ENCODE peak calls at places on chromosomes 5 and 9, in six cellular contexts. One of them, this sample, is unnamed.

GRCh38 chr9:97480749-97481148 is 20.7 kb upstream of the TMOD1 start:
- DNase-seq in uterus: no peak
- DNase-seq in right lobe of liver: no peak
- DNase-seq in neural progenitor cell: no peak
- DNase-seq in breast epithelium: no peak
- DNase-seq in Peyer's patch: no peak
- DNase-seq in this sample: no peak

GRCh38 chr9:68698943-68699509 is 6.0 kb upstream of the PIP5K1B start:
- DNase-seq in uterus: no peak
- DNase-seq in right lobe of liver: no peak
- DNase-seq in neural progenitor cell: no peak
- DNase-seq in breast epithelium: no peak
- DNase-seq in Peyer's patch: no peak
- DNase-seq in this sample: no peak

GRCh38 chr5:218457-219289 is 553 bp downstream of the SDHA start:
- DNase-seq in uterus: peak
- DNase-seq in right lobe of liver: peak
- DNase-seq in neural progenitor cell: peak
- DNase-seq in breast epithelium: no peak
- DNase-seq in Peyer's patch: peak
- DNase-seq in this sample: no peak

GRCh38 chr5:169753795-169754194 is 116.7 kb downstream of the DOCK2 start:
- DNase-seq in uterus: no peak
- DNase-seq in right lobe of liver: no peak
- DNase-seq in neural progenitor cell: no peak
- DNase-seq in breast epithelium: peak
- DNase-seq in Peyer's patch: no peak
- DNase-seq in this sample: no peak

GRCh38 chr9:6014668-6015270 is 655 bp downstream of the RANBP6 start:
- DNase-seq in uterus: no peak
- DNase-seq in right lobe of liver: no peak
- DNase-seq in neural progenitor cell: no peak
- DNase-seq in breast epithelium: no peak
- DNase-seq in Peyer's patch: no peak
- DNase-seq in this sample: no peak

GRCh38 chr9:7129391-7129790 is 371.6 kb downstream of the KDM4C start:
- DNase-seq in uterus: no peak
- DNase-seq in right lobe of liver: no peak
- DNase-seq in neural progenitor cell: no peak
- DNase-seq in breast epithelium: no peak
- DNase-seq in Peyer's patch: no peak
- DNase-seq in this sample: peak

GRCh38 chr5:32388429-32389111 is 56.0 kb downstream of the ZFR start:
- DNase-seq in uterus: no peak
- DNase-seq in right lobe of liver: no peak
- DNase-seq in neural progenitor cell: no peak
- DNase-seq in breast epithelium: no peak
- DNase-seq in Peyer's patch: no peak
- DNase-seq in this sample: no peak

GRCh38 chr9:92406506-92406905 is 2.1 kb upstream of the OGN start:
- DNase-seq in uterus: no peak
- DNase-seq in right lobe of liver: peak
- DNase-seq in neural progenitor cell: no peak
- DNase-seq in breast epithelium: no peak
- DNase-seq in Peyer's patch: peak
- DNase-seq in this sample: no peak

GRCh38 chr9:6049798-6050197 is 34.4 kb upstream of the RANBP6 start:
- DNase-seq in uterus: no peak
- DNase-seq in right lobe of liver: no peak
- DNase-seq in neural progenitor cell: no peak
- DNase-seq in breast epithelium: no peak
- DNase-seq in Peyer's patch: no peak
- DNase-seq in this sample: no peak

GRCh38 chr5:137265457-137265856 is 233.7 kb downstream of the SPOCK1 start:
- DNase-seq in uterus: no peak
- DNase-seq in right lobe of liver: no peak
- DNase-seq in neural progenitor cell: no peak
- DNase-seq in breast epithelium: no peak
- DNase-seq in Peyer's patch: no peak
- DNase-seq in this sample: no peak

GRCh38 chr5:59157001-59157527 is 574.2 kb downstream of the RAB3C start:
- DNase-seq in uterus: no peak
- DNase-seq in right lobe of liver: no peak
- DNase-seq in neural progenitor cell: no peak
- DNase-seq in breast epithelium: no peak
- DNase-seq in Peyer's patch: no peak
- DNase-seq in this sample: no peak

GRCh38 chr9:70587143-70587710 is 172.8 kb upstream of the KLF9 start:
- DNase-seq in uterus: peak
- DNase-seq in right lobe of liver: no peak
- DNase-seq in neural progenitor cell: no peak
- DNase-seq in breast epithelium: no peak
- DNase-seq in Peyer's patch: no peak
- DNase-seq in this sample: no peak

GRCh38 chr9:132647355-132647754 is 22.4 kb downstream of the DDX31 start:
- DNase-seq in uterus: no peak
- DNase-seq in right lobe of liver: no peak
- DNase-seq in neural progenitor cell: no peak
- DNase-seq in breast epithelium: no peak
- DNase-seq in Peyer's patch: no peak
- DNase-seq in this sample: no peak

GRCh38 chr9:3794005-3794404 is 268.2 kb upstream of the RFX3 start:
- DNase-seq in uterus: no peak
- DNase-seq in right lobe of liver: no peak
- DNase-seq in neural progenitor cell: peak
- DNase-seq in breast epithelium: no peak
- DNase-seq in Peyer's patch: no peak
- DNase-seq in this sample: peak

GRCh38 chr9:126147620-126148522 is 178.8 kb upstream of the MVB12B start:
- DNase-seq in uterus: no peak
- DNase-seq in right lobe of liver: peak
- DNase-seq in neural progenitor cell: no peak
- DNase-seq in breast epithelium: no peak
- DNase-seq in Peyer's patch: no peak
- DNase-seq in this sample: no peak

GRCh38 chr9:23830949-23831730 is 5.1 kb upstream of the ELAVL2 start:
- DNase-seq in uterus: no peak
- DNase-seq in right lobe of liver: no peak
- DNase-seq in neural progenitor cell: peak
- DNase-seq in breast epithelium: no peak
- DNase-seq in Peyer's patch: no peak
- DNase-seq in this sample: no peak

GRCh38 chr5:95711501-95712346 is 19.4 kb upstream of the RHOBTB3 start:
- DNase-seq in uterus: no peak
- DNase-seq in right lobe of liver: no peak
- DNase-seq in neural progenitor cell: peak
- DNase-seq in breast epithelium: no peak
- DNase-seq in Peyer's patch: no peak
- DNase-seq in this sample: no peak

GRCh38 chr5:135986891-135987401 is 32.2 kb upstream of the LECT2 start:
- DNase-seq in uterus: no peak
- DNase-seq in right lobe of liver: no peak
- DNase-seq in neural progenitor cell: no peak
- DNase-seq in breast epithelium: no peak
- DNase-seq in Peyer's patch: no peak
- DNase-seq in this sample: no peak

GRCh38 chr9:120761011-120761410 is 32.2 kb downstream of the FBXW2 start:
- DNase-seq in uterus: no peak
- DNase-seq in right lobe of liver: no peak
- DNase-seq in neural progenitor cell: no peak
- DNase-seq in breast epithelium: no peak
- DNase-seq in Peyer's patch: no peak
- DNase-seq in this sample: no peak

GRCh38 chr9:84170521-84171141 is 169.9 kb downstream of the SLC28A3 start:
- DNase-seq in uterus: peak
- DNase-seq in right lobe of liver: no peak
- DNase-seq in neural progenitor cell: peak
- DNase-seq in breast epithelium: peak
- DNase-seq in Peyer's patch: peak
- DNase-seq in this sample: no peak

GRCh38 chr5:38994329-38994927 is 79.8 kb downstream of the RICTOR start:
- DNase-seq in uterus: peak
- DNase-seq in right lobe of liver: peak
- DNase-seq in neural progenitor cell: peak
- DNase-seq in breast epithelium: no peak
- DNase-seq in Peyer's patch: no peak
- DNase-seq in this sample: peak

GRCh38 chr9:112556497-112557085 is 70.0 kb downstream of the KIAA1958 start:
- DNase-seq in uterus: no peak
- DNase-seq in right lobe of liver: no peak
- DNase-seq in neural progenitor cell: no peak
- DNase-seq in breast epithelium: no peak
- DNase-seq in Peyer's patch: no peak
- DNase-seq in this sample: no peak

GRCh38 chr5:994821-995220 is 13.8 kb upstream of the NKD2 start:
- DNase-seq in uterus: no peak
- DNase-seq in right lobe of liver: no peak
- DNase-seq in neural progenitor cell: no peak
- DNase-seq in breast epithelium: peak
- DNase-seq in Peyer's patch: no peak
- DNase-seq in this sample: no peak

GRCh38 chr5:43582082-43583005 is 20.6 kb upstream of the NNT start:
- DNase-seq in uterus: no peak
- DNase-seq in right lobe of liver: no peak
- DNase-seq in neural progenitor cell: no peak
- DNase-seq in breast epithelium: no peak
- DNase-seq in Peyer's patch: no peak
- DNase-seq in this sample: no peak

GRCh38 chr9:19232117-19232829 is 1.8 kb downstream of the DENND4C start:
- DNase-seq in uterus: no peak
- DNase-seq in right lobe of liver: no peak
- DNase-seq in neural progenitor cell: no peak
- DNase-seq in breast epithelium: no peak
- DNase-seq in Peyer's patch: no peak
- DNase-seq in this sample: no peak

GRCh38 chr5:128062172-128062746 is 21.3 kb upstream of the SLC12A2 start:
- DNase-seq in uterus: no peak
- DNase-seq in right lobe of liver: no peak
- DNase-seq in neural progenitor cell: no peak
- DNase-seq in breast epithelium: no peak
- DNase-seq in Peyer's patch: no peak
- DNase-seq in this sample: no peak

GRCh38 chr5:6899215-6899614 is 186.0 kb downstream of the TENT4A start:
- DNase-seq in uterus: no peak
- DNase-seq in right lobe of liver: no peak
- DNase-seq in neural progenitor cell: no peak
- DNase-seq in breast epithelium: peak
- DNase-seq in Peyer's patch: no peak
- DNase-seq in this sample: no peak

GRCh38 chr5:56233230-56233629 is at the start of gene ANKRD55:
- DNase-seq in uterus: no peak
- DNase-seq in right lobe of liver: no peak
- DNase-seq in neural progenitor cell: no peak
- DNase-seq in breast epithelium: no peak
- DNase-seq in Peyer's patch: no peak
- DNase-seq in this sample: no peak

GRCh38 chr5:165996484-165996883 is 2295.0 kb upstream of the WWC1 start:
- DNase-seq in uterus: no peak
- DNase-seq in right lobe of liver: no peak
- DNase-seq in neural progenitor cell: peak
- DNase-seq in breast epithelium: no peak
- DNase-seq in Peyer's patch: no peak
- DNase-seq in this sample: no peak
- H3K4me3 ChIP-seq in uterus: no peak
- H3K4me3 ChIP-seq in right lobe of liver: no peak
- H3K4me3 ChIP-seq in neural progenitor cell: no peak
- H3K4me3 ChIP-seq in breast epithelium: no peak
- H3K4me3 ChIP-seq in Peyer's patch: no peak
- H3K4me3 ChIP-seq in this sample: no peak

GRCh38 chr5:88659529-88660325 is 223.3 kb downstream of the MEF2C start:
- DNase-seq in uterus: no peak
- DNase-seq in right lobe of liver: no peak
- DNase-seq in neural progenitor cell: peak
- DNase-seq in breast epithelium: no peak
- DNase-seq in Peyer's patch: no peak
- DNase-seq in this sample: no peak
- H3K27ac ChIP-seq in uterus: no peak
- H3K27ac ChIP-seq in right lobe of liver: no peak
- H3K27ac ChIP-seq in neural progenitor cell: no peak
- H3K27ac ChIP-seq in breast epithelium: no peak
- H3K27ac ChIP-seq in Peyer's patch: no peak
- H3K27ac ChIP-seq in this sample: no peak

GRCh38 chr9:137134191-137134590 is 4.8 kb upstream of the GRIN1 start:
- DNase-seq in uterus: no peak
- DNase-seq in right lobe of liver: no peak
- DNase-seq in neural progenitor cell: no peak
- DNase-seq in breast epithelium: no peak
- DNase-seq in Peyer's patch: no peak
- DNase-seq in this sample: no peak
- H3K4me3 ChIP-seq in uterus: no peak
- H3K4me3 ChIP-seq in right lobe of liver: no peak
- H3K4me3 ChIP-seq in neural progenitor cell: no peak
- H3K4me3 ChIP-seq in breast epithelium: no peak
- H3K4me3 ChIP-seq in Peyer's patch: no peak
- H3K4me3 ChIP-seq in this sample: no peak

DNA sequence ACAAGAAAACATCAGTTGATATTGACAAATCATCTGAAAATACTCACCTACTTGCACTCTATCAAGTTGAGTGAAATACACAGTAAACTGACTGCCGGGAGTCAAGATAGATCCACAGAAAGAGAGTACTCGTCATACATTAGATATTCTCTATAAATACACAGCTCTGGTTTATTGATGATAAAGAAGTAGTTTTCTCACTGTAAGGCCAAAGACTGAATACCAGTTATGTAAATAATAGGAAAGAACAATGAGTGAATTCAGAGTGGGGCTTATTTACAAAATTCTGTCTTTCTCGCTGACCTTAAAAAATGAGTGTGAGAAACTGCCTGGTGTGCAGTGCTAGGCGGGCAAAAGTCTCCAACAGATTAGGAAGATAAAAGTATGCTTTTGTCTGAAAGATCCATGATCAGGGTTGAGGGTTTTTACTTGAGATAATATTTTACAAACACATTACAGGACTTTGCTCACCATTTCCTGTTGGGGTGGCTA is 341.0 kb downstream of the KCTD16 start:
- DNase-seq in uterus: no peak
- DNase-seq in right lobe of liver: no peak
- DNase-seq in neural progenitor cell: no peak
- DNase-seq in breast epithelium: no peak
- DNase-seq in Peyer's patch: no peak
- DNase-seq in this sample: no peak
- H3K27ac ChIP-seq in uterus: no peak
- H3K27ac ChIP-seq in right lobe of liver: no peak
- H3K27ac ChIP-seq in neural progenitor cell: no peak
- H3K27ac ChIP-seq in breast epithelium: no peak
- H3K27ac ChIP-seq in Peyer's patch: no peak
- H3K27ac ChIP-seq in this sample: no peak

GRCh38 chr5:80245986-80246781 is 9.7 kb downstream of the SERINC5 start:
- DNase-seq in uterus: no peak
- DNase-seq in right lobe of liver: no peak
- DNase-seq in neural progenitor cell: peak
- DNase-seq in breast epithelium: no peak
- DNase-seq in Peyer's patch: no peak
- DNase-seq in this sample: no peak
- H3K4me3 ChIP-seq in uterus: no peak
- H3K4me3 ChIP-seq in right lobe of liver: no peak
- H3K4me3 ChIP-seq in neural progenitor cell: peak
- H3K4me3 ChIP-seq in breast epithelium: no peak
- H3K4me3 ChIP-seq in Peyer's patch: no peak
- H3K4me3 ChIP-seq in this sample: no peak

GRCh38 chr5:145687943-145688342 is 147.2 kb downstream of the PRELID2 start:
- DNase-seq in uterus: no peak
- DNase-seq in right lobe of liver: no peak
- DNase-seq in neural progenitor cell: no peak
- DNase-seq in breast epithelium: no peak
- DNase-seq in Peyer's patch: no peak
- DNase-seq in this sample: no peak
- H3K27ac ChIP-seq in uterus: no peak
- H3K27ac ChIP-seq in right lobe of liver: no peak
- H3K27ac ChIP-seq in neural progenitor cell: no peak
- H3K27ac ChIP-seq in breast epithelium: no peak
- H3K27ac ChIP-seq in Peyer's patch: no peak
- H3K27ac ChIP-seq in this sample: no peak

This sample was measured in iPS DF 6.9.